ENCODE peak calls at places on chromosomes 6 and 20, in six cellular contexts. One of them, this sample, is unnamed.

GRCh38 chr6:159527351-159527750 is 165.7 kb downstream of the SOD2 start:
- DNase-seq in A673: no peak
- DNase-seq in fibroblast of the aortic adventitia: no peak
- DNase-seq in kidney: no peak
- DNase-seq in IMR-90: no peak
- DNase-seq in left lung: no peak
- DNase-seq in this sample: no peak

GRCh38 chr6:101199441-101199840 is 194.1 kb upstream of the GRIK2 start:
- DNase-seq in A673: no peak
- DNase-seq in fibroblast of the aortic adventitia: no peak
- DNase-seq in kidney: no peak
- DNase-seq in IMR-90: no peak
- DNase-seq in left lung: no peak
- DNase-seq in this sample: no peak

GRCh38 chr6:155495011-155495768 is 39.6 kb upstream of the NOX3 start:
- DNase-seq in A673: peak; percentile 61
- DNase-seq in fibroblast of the aortic adventitia: peak; percentile 91
- DNase-seq in kidney: peak; percentile 82
- DNase-seq in IMR-90: peak; percentile 92
- DNase-seq in left lung: peak; percentile 39
- DNase-seq in this sample: no peak

GRCh38 chr20:43955244-43956191 is 40.9 kb downstream of the TOX2 start:
- DNase-seq in A673: peak; percentile 84
- DNase-seq in fibroblast of the aortic adventitia: peak; percentile 95
- DNase-seq in kidney: no peak
- DNase-seq in IMR-90: peak; percentile 92
- DNase-seq in left lung: peak; percentile 37
- DNase-seq in this sample: peak; percentile 51

GRCh38 chr6:119929121-119929520 is 579.6 kb upstream of the MAN1A1 start:
- DNase-seq in A673: no peak
- DNase-seq in fibroblast of the aortic adventitia: no peak
- DNase-seq in kidney: no peak
- DNase-seq in IMR-90: no peak
- DNase-seq in left lung: no peak
- DNase-seq in this sample: no peak

GRCh38 chr20:57801046-57801445 is 91.2 kb upstream of the PMEPA1 start:
- DNase-seq in A673: peak; percentile 33
- DNase-seq in fibroblast of the aortic adventitia: no peak
- DNase-seq in kidney: no peak
- DNase-seq in IMR-90: no peak
- DNase-seq in left lung: no peak
- DNase-seq in this sample: no peak

GRCh38 chr6:55794136-55794812 is 81.1 kb downstream of the BMP5 start:
- DNase-seq in A673: no peak
- DNase-seq in fibroblast of the aortic adventitia: peak; percentile 55
- DNase-seq in kidney: no peak
- DNase-seq in IMR-90: peak; percentile 70
- DNase-seq in left lung: no peak
- DNase-seq in this sample: no peak

GRCh38 chr6:3280091-3280490 is 21.3 kb downstream of the PSMG4 start:
- DNase-seq in A673: no peak
- DNase-seq in fibroblast of the aortic adventitia: no peak
- DNase-seq in kidney: no peak
- DNase-seq in IMR-90: no peak
- DNase-seq in left lung: no peak
- DNase-seq in this sample: no peak

GRCh38 chr6:27237089-27237723 is 10.3 kb upstream of the PRSS16 start:
- DNase-seq in A673: peak; percentile 75
- DNase-seq in fibroblast of the aortic adventitia: peak; percentile 56
- DNase-seq in kidney: no peak
- DNase-seq in IMR-90: peak; percentile 77
- DNase-seq in left lung: no peak
- DNase-seq in this sample: no peak

GRCh38 chr6:20483902-20484497 is 50.3 kb upstream of the CDKAL1 start:
- DNase-seq in A673: peak; percentile 89
- DNase-seq in fibroblast of the aortic adventitia: no peak
- DNase-seq in kidney: no peak
- DNase-seq in IMR-90: no peak
- DNase-seq in left lung: no peak
- DNase-seq in this sample: no peak

GRCh38 chr6:128519931-128520435 is 416 bp downstream of the PTPRK start:
- DNase-seq in A673: peak; percentile 73
- DNase-seq in fibroblast of the aortic adventitia: peak; percentile 68
- DNase-seq in kidney: peak; percentile 85
- DNase-seq in IMR-90: no peak
- DNase-seq in left lung: peak; percentile 37
- DNase-seq in this sample: peak; percentile 41

GRCh38 chr20:56573989-56574388 is 40.9 kb downstream of the FAM209B start:
- DNase-seq in A673: no peak
- DNase-seq in fibroblast of the aortic adventitia: no peak
- DNase-seq in kidney: no peak
- DNase-seq in IMR-90: no peak
- DNase-seq in left lung: no peak
- DNase-seq in this sample: no peak

GRCh38 chr6:152364846-152365245 is 272.3 kb downstream of the SYNE1 start:
- DNase-seq in A673: peak; percentile 17
- DNase-seq in fibroblast of the aortic adventitia: no peak
- DNase-seq in kidney: no peak
- DNase-seq in IMR-90: no peak
- DNase-seq in left lung: no peak
- DNase-seq in this sample: no peak

GRCh38 chr6:127900935-127901334 is at the start of gene THEMIS:
- DNase-seq in A673: no peak
- DNase-seq in fibroblast of the aortic adventitia: no peak
- DNase-seq in kidney: no peak
- DNase-seq in IMR-90: no peak
- DNase-seq in left lung: no peak
- DNase-seq in this sample: no peak

GRCh38 chr6:134358320-134358719 is 40.4 kb upstream of the SGK1 start:
- DNase-seq in A673: no peak
- DNase-seq in fibroblast of the aortic adventitia: peak; percentile 99
- DNase-seq in kidney: no peak
- DNase-seq in IMR-90: peak; percentile 85
- DNase-seq in left lung: no peak
- DNase-seq in this sample: no peak

GRCh38 chr20:20548527-20549266 is 163.7 kb downstream of the RALGAPA2 start:
- DNase-seq in A673: no peak
- DNase-seq in fibroblast of the aortic adventitia: no peak
- DNase-seq in kidney: no peak
- DNase-seq in IMR-90: no peak
- DNase-seq in left lung: no peak
- DNase-seq in this sample: no peak

GRCh38 chr6:76671751-76672150 is 599.3 kb upstream of the IMPG1 start:
- DNase-seq in A673: no peak
- DNase-seq in fibroblast of the aortic adventitia: no peak
- DNase-seq in kidney: no peak
- DNase-seq in IMR-90: no peak
- DNase-seq in left lung: no peak
- DNase-seq in this sample: no peak

GRCh38 chr6:85936916-85937315 is 294.2 kb upstream of the SYNCRIP start:
- DNase-seq in A673: no peak
- DNase-seq in fibroblast of the aortic adventitia: no peak
- DNase-seq in kidney: no peak
- DNase-seq in IMR-90: no peak
- DNase-seq in left lung: no peak
- DNase-seq in this sample: no peak

GRCh38 chr6:162674452-162674851 is 53.1 kb downstream of the PRKN start:
- DNase-seq in A673: no peak
- DNase-seq in fibroblast of the aortic adventitia: no peak
- DNase-seq in kidney: no peak
- DNase-seq in IMR-90: no peak
- DNase-seq in left lung: no peak
- DNase-seq in this sample: no peak

GRCh38 chr6:163634514-163635171 is 220.1 kb downstream of the QKI start:
- DNase-seq in A673: no peak
- DNase-seq in fibroblast of the aortic adventitia: no peak
- DNase-seq in kidney: no peak
- DNase-seq in IMR-90: no peak
- DNase-seq in left lung: no peak
- DNase-seq in this sample: no peak

GRCh38 chr20:480044-480443 is 17.7 kb upstream of the TBC1D20 start:
- DNase-seq in A673: no peak
- DNase-seq in fibroblast of the aortic adventitia: no peak
- DNase-seq in kidney: no peak
- DNase-seq in IMR-90: no peak
- DNase-seq in left lung: no peak
- DNase-seq in this sample: no peak

GRCh38 chr20:48527771-48528170 is 300.0 kb downstream of the PREX1 start:
- DNase-seq in A673: no peak
- DNase-seq in fibroblast of the aortic adventitia: no peak
- DNase-seq in kidney: no peak
- DNase-seq in IMR-90: no peak
- DNase-seq in left lung: no peak
- DNase-seq in this sample: no peak

DNA sequence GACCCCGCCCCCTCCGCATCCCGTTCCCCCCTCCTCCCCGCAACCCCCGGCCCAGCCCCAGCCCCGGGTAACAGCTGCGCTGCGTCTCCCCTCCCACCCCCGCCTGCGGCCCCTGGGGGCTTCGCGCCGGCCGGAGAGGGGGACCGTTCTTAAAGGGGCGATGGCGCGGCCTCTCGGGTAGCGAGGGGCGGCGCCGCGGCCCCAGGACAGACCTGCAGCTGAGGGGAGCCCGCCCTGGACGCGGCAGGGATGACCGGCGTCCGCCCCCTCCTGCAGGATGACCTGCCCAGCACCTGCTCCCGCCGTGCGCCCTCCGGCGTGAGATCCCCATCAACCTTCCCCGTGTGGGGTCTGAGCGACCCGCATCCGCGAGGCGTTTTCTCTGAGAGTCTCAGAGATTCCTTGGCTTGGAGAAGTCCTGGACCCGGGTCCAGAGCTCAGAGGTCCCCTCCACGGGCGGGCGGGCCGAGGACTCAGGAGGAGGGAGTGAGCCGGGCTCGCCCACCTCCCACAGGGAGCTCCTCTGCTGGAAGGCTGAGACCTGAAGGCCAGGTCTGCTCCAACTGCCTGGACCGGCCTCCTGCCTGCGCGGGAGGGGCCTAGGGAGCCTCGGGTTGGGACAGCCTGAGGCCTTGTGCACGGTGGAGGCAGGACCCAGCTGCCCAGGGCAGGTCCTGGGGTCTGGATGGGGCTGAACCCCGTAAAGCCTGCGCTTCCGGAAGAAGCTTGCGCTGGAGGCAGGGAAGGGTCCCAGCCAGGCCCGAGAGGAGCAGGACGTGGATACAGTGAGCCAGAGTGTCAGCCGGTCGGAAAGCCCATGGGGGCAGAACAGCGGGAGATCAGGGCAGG is 497 bp upstream of the NKAIN4 start:
- DNase-seq in A673: no peak
- DNase-seq in fibroblast of the aortic adventitia: no peak
- DNase-seq in kidney: no peak
- DNase-seq in IMR-90: no peak
- DNase-seq in left lung: no peak
- DNase-seq in this sample: peak; percentile 62
- TF ChIP-seq CTCF in A673: no peak
- TF ChIP-seq CTCF in fibroblast of the aortic adventitia: no peak
- TF ChIP-seq CTCF in kidney: no peak
- TF ChIP-seq CTCF in IMR-90: no peak
- TF ChIP-seq CTCF in left lung: no peak
- TF ChIP-seq CTCF in this sample: no peak

GRCh38 chr6:12602342-12602741 is 114.2 kb upstream of the PHACTR1 start:
- DNase-seq in A673: no peak
- DNase-seq in fibroblast of the aortic adventitia: peak; percentile 65
- DNase-seq in kidney: no peak
- DNase-seq in IMR-90: no peak
- DNase-seq in left lung: no peak
- DNase-seq in this sample: no peak

GRCh38 chr6:12605888-12606345 is 110.7 kb upstream of the PHACTR1 start:
- DNase-seq in A673: peak; percentile 82
- DNase-seq in fibroblast of the aortic adventitia: peak; percentile 79
- DNase-seq in kidney: no peak
- DNase-seq in IMR-90: peak; percentile 75
- DNase-seq in left lung: peak; percentile 35
- DNase-seq in this sample: no peak

GRCh38 chr6:12602951-12603710 is 113.4 kb upstream of the PHACTR1 start:
- DNase-seq in A673: peak; percentile 65
- DNase-seq in fibroblast of the aortic adventitia: peak; percentile 95
- DNase-seq in kidney: no peak
- DNase-seq in IMR-90: peak; percentile 77
- DNase-seq in left lung: no peak
- DNase-seq in this sample: no peak

GRCh38 chr6:12601881-12602280 is 114.7 kb upstream of the PHACTR1 start:
- DNase-seq in A673: peak; percentile 36
- DNase-seq in fibroblast of the aortic adventitia: peak; percentile 91
- DNase-seq in kidney: no peak
- DNase-seq in IMR-90: no peak
- DNase-seq in left lung: no peak
- DNase-seq in this sample: no peak

GRCh38 chr6:12603711-12604049 is 112.9 kb upstream of the PHACTR1 start:
- DNase-seq in A673: no peak
- DNase-seq in fibroblast of the aortic adventitia: no peak
- DNase-seq in kidney: no peak
- DNase-seq in IMR-90: no peak
- DNase-seq in left lung: no peak
- DNase-seq in this sample: no peak
- TF ChIP-seq CTCF in A673: no peak
- TF ChIP-seq CTCF in fibroblast of the aortic adventitia: no peak
- TF ChIP-seq CTCF in kidney: no peak
- TF ChIP-seq CTCF in IMR-90: no peak
- TF ChIP-seq CTCF in left lung: no peak
- TF ChIP-seq CTCF in this sample: no peak

GRCh38 chr6:149045404-149045803 is 272.1 kb upstream of the TAB2 start:
- DNase-seq in A673: peak; percentile 21
- DNase-seq in fibroblast of the aortic adventitia: no peak
- DNase-seq in kidney: no peak
- DNase-seq in IMR-90: no peak
- DNase-seq in left lung: no peak
- DNase-seq in this sample: no peak
- TF ChIP-seq CTCF in A673: no peak
- TF ChIP-seq CTCF in fibroblast of the aortic adventitia: no peak
- TF ChIP-seq CTCF in kidney: no peak
- TF ChIP-seq CTCF in IMR-90: no peak
- TF ChIP-seq CTCF in left lung: no peak
- TF ChIP-seq CTCF in this sample: no peak

GRCh38 chr6:106579281-106579680 is 50.0 kb downstream of the RTN4IP1 start:
- DNase-seq in A673: no peak
- DNase-seq in fibroblast of the aortic adventitia: no peak
- DNase-seq in kidney: no peak
- DNase-seq in IMR-90: peak; percentile 39
- DNase-seq in left lung: no peak
- DNase-seq in this sample: no peak
- TF ChIP-seq CTCF in A673: no peak
- TF ChIP-seq CTCF in fibroblast of the aortic adventitia: no peak
- TF ChIP-seq CTCF in kidney: no peak
- TF ChIP-seq CTCF in IMR-90: no peak
- TF ChIP-seq CTCF in left lung: no peak
- TF ChIP-seq CTCF in this sample: no peak

GRCh38 chr6:28985396-28986164 is 19.5 kb downstream of the ZNF311 start:
- DNase-seq in A673: peak; percentile 97
- DNase-seq in fibroblast of the aortic adventitia: peak; percentile 98
- DNase-seq in kidney: peak; percentile 91
- DNase-seq in IMR-90: peak; percentile 98
- DNase-seq in left lung: peak; percentile 80
- DNase-seq in this sample: no peak

GRCh38 chr6:28983838-28984237 is 21.3 kb downstream of the ZNF311 start:
- DNase-seq in A673: peak; percentile 66
- DNase-seq in fibroblast of the aortic adventitia: no peak
- DNase-seq in kidney: no peak
- DNase-seq in IMR-90: no peak
- DNase-seq in left lung: no peak
- DNase-seq in this sample: no peak

GRCh38 chr6:28988536-28989415 is 16.3 kb downstream of the ZNF311 start:
- DNase-seq in A673: peak; percentile 94
- DNase-seq in fibroblast of the aortic adventitia: peak; percentile 52
- DNase-seq in kidney: peak; percentile 84
- DNase-seq in IMR-90: peak; percentile 61
- DNase-seq in left lung: peak; percentile 79
- DNase-seq in this sample: peak; percentile 68
- TF ChIP-seq CTCF in A673: peak; percentile 79
- TF ChIP-seq CTCF in fibroblast of the aortic adventitia: peak; percentile 32
- TF ChIP-seq CTCF in kidney: no peak
- TF ChIP-seq CTCF in IMR-90: peak; percentile 58
- TF ChIP-seq CTCF in left lung: peak; percentile 23
- TF ChIP-seq CTCF in this sample: peak; percentile 39